ENCODE peak calls at places on chromosomes 6 and 20, in seven cellular contexts. One of them, this sample, is unnamed.

GRCh38 chr6:139442188-139442625 is 67.8 kb upstream of the CITED2 start:
- DNase-seq in H1: no peak
- DNase-seq in HCT116: no peak
- DNase-seq in GM12878: no peak
- DNase-seq in SK-N-SH: no peak
- DNase-seq in WTC11: no peak
- DNase-seq in A549: no peak
- DNase-seq in this sample: peak

GRCh38 chr20:39245685-39246311 is 283.7 kb downstream of the DHX35 start:
- DNase-seq in WTC11: no peak
- DNase-seq in HCT116: no peak
- DNase-seq in H1: no peak
- DNase-seq in SK-N-SH: no peak
- DNase-seq in GM12878: no peak
- DNase-seq in A549: no peak
- DNase-seq in this sample: peak

GRCh38 chr6:113630365-113630737 is 226.8 kb upstream of the MARCKS start:
- DNase-seq in H1: no peak
- DNase-seq in WTC11: no peak
- DNase-seq in HCT116: no peak
- DNase-seq in SK-N-SH: no peak
- DNase-seq in A549: no peak
- DNase-seq in GM12878: no peak
- DNase-seq in this sample: no peak

GRCh38 chr6:24646771-24647170 is 780 bp upstream of the KIAA0319 start:
- DNase-seq in HCT116: no peak
- DNase-seq in WTC11: no peak
- DNase-seq in SK-N-SH: no peak
- DNase-seq in A549: peak
- DNase-seq in H1: no peak
- DNase-seq in GM12878: no peak
- DNase-seq in this sample: no peak

GRCh38 chr6:43828711-43829110 is 58.7 kb downstream of the VEGFA start:
- DNase-seq in HCT116: peak
- DNase-seq in GM12878: no peak
- DNase-seq in H1: no peak
- DNase-seq in SK-N-SH: no peak
- DNase-seq in WTC11: peak
- DNase-seq in A549: no peak
- DNase-seq in this sample: peak

GRCh38 chr6:83369692-83370091 is 61.2 kb downstream of the ME1 start:
- DNase-seq in HCT116: no peak
- DNase-seq in WTC11: no peak
- DNase-seq in GM12878: no peak
- DNase-seq in A549: no peak
- DNase-seq in SK-N-SH: no peak
- DNase-seq in H1: no peak
- DNase-seq in this sample: no peak

GRCh38 chr6:34912715-34913464 is 23.8 kb downstream of the ANKS1A start:
- DNase-seq in SK-N-SH: no peak
- DNase-seq in H1: no peak
- DNase-seq in WTC11: no peak
- DNase-seq in GM12878: peak
- DNase-seq in A549: no peak
- DNase-seq in HCT116: no peak
- DNase-seq in this sample: peak

GRCh38 chr6:680204-680603 is 12.7 kb downstream of the EXOC2 start:
- DNase-seq in A549: no peak
- DNase-seq in SK-N-SH: no peak
- DNase-seq in WTC11: no peak
- DNase-seq in HCT116: no peak
- DNase-seq in H1: no peak
- DNase-seq in GM12878: no peak
- DNase-seq in this sample: no peak

GRCh38 chr20:1846341-1846740 is 48.9 kb upstream of the SIRPA start:
- DNase-seq in A549: no peak
- DNase-seq in HCT116: no peak
- DNase-seq in SK-N-SH: no peak
- DNase-seq in GM12878: no peak
- DNase-seq in WTC11: no peak
- DNase-seq in H1: no peak
- DNase-seq in this sample: no peak

GRCh38 chr20:62900052-62900691 is 26.1 kb downstream of the DIDO1 start:
- DNase-seq in SK-N-SH: peak
- DNase-seq in HCT116: peak
- DNase-seq in H1: peak
- DNase-seq in A549: peak
- DNase-seq in WTC11: peak
- DNase-seq in GM12878: no peak
- DNase-seq in this sample: peak

GRCh38 chr6:132790450-132790849 is 8.0 kb downstream of the SLC18B1 start:
- DNase-seq in HCT116: no peak
- DNase-seq in H1: no peak
- DNase-seq in A549: no peak
- DNase-seq in GM12878: no peak
- DNase-seq in WTC11: no peak
- DNase-seq in SK-N-SH: no peak
- DNase-seq in this sample: no peak

GRCh38 chr6:35178012-35178411 is 35.7 kb upstream of the SCUBE3 start:
- DNase-seq in H1: no peak
- DNase-seq in SK-N-SH: no peak
- DNase-seq in A549: no peak
- DNase-seq in HCT116: no peak
- DNase-seq in GM12878: no peak
- DNase-seq in WTC11: no peak
- DNase-seq in this sample: no peak

GRCh38 chr6:146498309-146498708 is 45.3 kb upstream of the RAB32 start:
- DNase-seq in GM12878: no peak
- DNase-seq in H1: no peak
- DNase-seq in HCT116: no peak
- DNase-seq in WTC11: no peak
- DNase-seq in SK-N-SH: no peak
- DNase-seq in A549: no peak
- DNase-seq in this sample: no peak

GRCh38 chr20:10466325-10466724 is 31.2 kb downstream of the SLX4IP start:
- DNase-seq in HCT116: no peak
- DNase-seq in GM12878: no peak
- DNase-seq in SK-N-SH: no peak
- DNase-seq in A549: no peak
- DNase-seq in H1: peak
- DNase-seq in WTC11: peak
- DNase-seq in this sample: no peak

GRCh38 chr20:45016089-45016641 is 49.9 kb downstream of the STK4 start:
- DNase-seq in SK-N-SH: no peak
- DNase-seq in HCT116: no peak
- DNase-seq in WTC11: no peak
- DNase-seq in H1: no peak
- DNase-seq in A549: no peak
- DNase-seq in GM12878: no peak
- DNase-seq in this sample: no peak

GRCh38 chr6:56378966-56379608 is 131.7 kb upstream of the COL21A1 start:
- DNase-seq in WTC11: no peak
- DNase-seq in HCT116: no peak
- DNase-seq in SK-N-SH: no peak
- DNase-seq in A549: no peak
- DNase-seq in GM12878: no peak
- DNase-seq in H1: no peak
- DNase-seq in this sample: no peak

GRCh38 chr6:168138436-168138835 is 59.4 kb upstream of the FRMD1 start:
- DNase-seq in GM12878: no peak
- DNase-seq in WTC11: no peak
- DNase-seq in H1: no peak
- DNase-seq in A549: no peak
- DNase-seq in SK-N-SH: no peak
- DNase-seq in HCT116: no peak
- DNase-seq in this sample: no peak
- TF ChIP-seq CTCF in GM12878: no peak
- TF ChIP-seq CTCF in WTC11: no peak
- TF ChIP-seq CTCF in H1: no peak
- TF ChIP-seq CTCF in A549: no peak
- TF ChIP-seq CTCF in SK-N-SH: no peak
- TF ChIP-seq CTCF in HCT116: no peak
- TF ChIP-seq CTCF in this sample: no peak

GRCh38 chr20:24634855-24635254 is 165.4 kb downstream of the SYNDIG1 start:
- DNase-seq in H1: no peak
- DNase-seq in GM12878: no peak
- DNase-seq in A549: peak
- DNase-seq in WTC11: no peak
- DNase-seq in SK-N-SH: no peak
- DNase-seq in HCT116: peak
- DNase-seq in this sample: peak
- TF ChIP-seq MAX in H1: no peak
- TF ChIP-seq MAX in GM12878: no peak
- TF ChIP-seq MAX in A549: peak
- TF ChIP-seq MAX in WTC11: no peak
- TF ChIP-seq MAX in SK-N-SH: peak
- TF ChIP-seq MAX in HCT116: no peak
- TF ChIP-seq MAX in this sample: no peak

GRCh38 chr6:11943060-11943459 is 69.1 kb upstream of the HIVEP1 start:
- DNase-seq in SK-N-SH: no peak
- DNase-seq in WTC11: no peak
- DNase-seq in HCT116: no peak
- DNase-seq in H1: no peak
- DNase-seq in A549: no peak
- DNase-seq in GM12878: no peak
- DNase-seq in this sample: no peak
- TF ChIP-seq CTCF in SK-N-SH: no peak
- TF ChIP-seq CTCF in WTC11: no peak
- TF ChIP-seq CTCF in HCT116: no peak
- TF ChIP-seq CTCF in H1: no peak
- TF ChIP-seq CTCF in A549: no peak
- TF ChIP-seq CTCF in GM12878: no peak
- TF ChIP-seq CTCF in this sample: no peak

DNA sequence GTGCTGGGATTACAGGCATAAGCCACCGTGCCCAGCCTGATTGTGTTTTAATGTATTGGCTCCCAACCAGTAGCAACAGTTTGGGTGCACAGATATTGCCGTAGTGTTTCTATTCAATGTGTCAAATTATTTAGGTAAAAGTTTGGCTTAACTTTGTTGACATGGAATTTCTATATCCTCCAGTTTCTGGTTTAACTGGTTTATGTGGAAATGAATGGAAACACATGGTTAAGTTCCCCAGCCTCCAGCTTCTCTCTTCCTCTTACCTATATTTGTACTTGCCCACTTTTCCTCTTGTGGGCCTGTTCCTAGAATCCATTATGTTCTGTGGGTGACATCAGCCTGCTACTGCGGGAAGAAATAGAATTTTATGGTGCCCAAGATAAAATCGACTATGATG is 53.9 kb upstream of the ESR1 start:
- DNase-seq in H1: no peak
- DNase-seq in HCT116: no peak
- DNase-seq in A549: no peak
- DNase-seq in GM12878: no peak
- DNase-seq in WTC11: no peak
- DNase-seq in SK-N-SH: no peak
- DNase-seq in this sample: no peak
- TF ChIP-seq MAX in H1: no peak
- TF ChIP-seq MAX in HCT116: no peak
- TF ChIP-seq MAX in A549: no peak
- TF ChIP-seq MAX in GM12878: no peak
- TF ChIP-seq MAX in WTC11: no peak
- TF ChIP-seq MAX in SK-N-SH: no peak
- TF ChIP-seq MAX in this sample: no peak

GRCh38 chr6:149840345-149841075 is 23.6 kb downstream of the LRP11 start:
- DNase-seq in GM12878: no peak
- DNase-seq in H1: no peak
- DNase-seq in HCT116: peak
- DNase-seq in WTC11: peak
- DNase-seq in A549: peak
- DNase-seq in SK-N-SH: peak
- DNase-seq in this sample: peak
- TF ChIP-seq CTCF in GM12878: peak
- TF ChIP-seq CTCF in H1: peak
- TF ChIP-seq CTCF in HCT116: peak
- TF ChIP-seq CTCF in WTC11: no peak
- TF ChIP-seq CTCF in A549: peak
- TF ChIP-seq CTCF in SK-N-SH: peak
- TF ChIP-seq CTCF in this sample: peak